ENCODE peak calls at places on chromosomes 16 and 17, in four cellular contexts. N is K562, D is lower leg skin, P is chondrocyte. K is an unnamed sample.

GRCh38 chr16:87704754-87705353 is 60.9 kb downstream of the KLHDC4 start:
- DNase-seq in N (no peak), D (no peak), P (no peak), K (no peak)

GRCh38 chr16:85313541-85314208 is 201.4 kb upstream of the CIBAR2 start:
- DNase-seq in N (no peak), D (no peak), P (no peak), K (no peak)

GRCh38 chr16:85458952-85459351 is 154.2 kb upstream of the GSE1 start:
- DNase-seq in N (no peak), D (no peak), P (no peak), K (no peak)

GRCh38 chr16:77383606-77384187 is 51.1 kb downstream of the ADAMTS18 start:
- DNase-seq in N (no peak), D (no peak), P (no peak), K (no peak)

GRCh38 chr16:48963901-48964615 is 317.6 kb downstream of the CBLN1 start:
- DNase-seq in N (no peak), D (no peak), P (no peak), K (no peak)

GRCh38 chr16:47016700-47017133 is 43.2 kb upstream of the DNAJA2 start:
- DNase-seq in N (peak), D (no peak), P (no peak), K (peak)

GRCh38 chr17:57463103-57463885 is 207.0 kb downstream of the MSI2 start:
- DNase-seq in N (peak), D (no peak), P (no peak), K (peak)

GRCh38 chr17:7862692-7863437 is 5.1 kb downstream of the CYB5D1 start:
- DNase-seq in N (peak), D (no peak), P (no peak), K (peak)

GRCh38 chr16:67098599-67098998 is 11.1 kb upstream of the PHAF1 start:
- DNase-seq in N (no peak), D (no peak), P (no peak), K (no peak)

GRCh38 chr16:67101301-67101675 is 8.5 kb upstream of the PHAF1 start:
- DNase-seq in N (no peak), D (no peak), P (no peak), K (no peak)

GRCh38 chr16:67101683-67102082 is 8.1 kb upstream of the PHAF1 start:
- DNase-seq in N (no peak), D (no peak), P (no peak), K (no peak)

GRCh38 chr16:67104061-67104460 is 5.7 kb upstream of the PHAF1 start:
- DNase-seq in N (no peak), D (no peak), P (no peak), K (peak)

GRCh38 chr16:67100569-67101300 is 9.0 kb upstream of the PHAF1 start:
- DNase-seq in N (no peak), D (no peak), P (no peak), K (peak)
- TF ChIP-seq CTCF in N (peak), D (no peak), P (peak), K (no peak)

DNA sequence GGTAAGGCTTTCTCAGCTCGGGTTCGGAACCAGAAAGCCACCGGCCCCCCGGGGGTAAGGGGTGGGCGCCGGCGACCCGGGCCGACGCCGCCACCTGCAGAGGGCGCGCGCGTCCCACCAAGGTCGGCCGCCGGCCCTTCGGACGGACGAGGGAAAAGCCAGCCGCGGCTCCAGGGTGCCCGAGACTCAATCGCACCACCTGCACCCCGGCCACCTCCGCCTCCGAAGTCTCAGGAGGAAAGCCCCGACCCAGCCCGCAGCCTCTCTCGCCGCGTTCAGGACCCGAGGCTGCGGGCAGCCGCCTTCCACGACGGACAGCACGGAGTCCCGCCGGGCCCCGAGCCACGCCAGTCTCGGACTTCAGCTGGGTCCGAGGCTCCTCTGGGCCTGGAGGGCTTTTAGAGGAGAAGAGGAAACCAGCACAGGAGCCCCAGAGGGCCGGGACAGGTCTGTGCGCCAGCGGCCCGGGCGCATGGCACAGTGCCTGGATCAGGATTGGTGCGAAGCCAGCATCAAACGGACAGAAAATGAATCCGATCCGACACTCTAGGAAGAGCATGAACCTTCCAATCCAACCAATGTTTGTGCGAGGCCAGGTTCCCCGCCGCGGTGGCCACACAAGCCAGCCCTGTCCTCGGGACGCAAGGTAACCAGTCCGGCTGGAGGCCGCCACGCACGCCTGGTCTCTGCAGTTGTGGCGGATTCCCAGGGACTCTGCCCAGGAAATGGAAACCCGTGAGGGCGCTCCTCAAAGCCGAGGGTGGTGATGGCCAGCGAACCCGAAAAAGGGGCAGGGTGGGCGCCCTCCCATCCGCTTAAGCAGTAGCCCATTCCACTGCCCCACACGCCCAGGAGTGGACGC is 6.7 kb downstream of the CBX8 start:
- DNase-seq in N (peak), D (no peak), P (peak), K (peak)
- TF ChIP-seq CTCF in N (peak), D (no peak), P (peak), K (peak)

GRCh38 chr17:65800655-65801054 is 239.2 kb upstream of the AXIN2 start:
- DNase-seq in N (no peak), D (no peak), P (no peak), K (no peak)

GRCh38 chr17:65799454-65799853 is 238.0 kb upstream of the AXIN2 start:
- DNase-seq in N (no peak), D (no peak), P (no peak), K (no peak)

GRCh38 chr17:65799869-65800268 is 238.4 kb upstream of the AXIN2 start:
- DNase-seq in N (no peak), D (no peak), P (no peak), K (no peak)

GRCh38 chr17:65797101-65797500 is 235.7 kb upstream of the AXIN2 start:
- DNase-seq in N (no peak), D (no peak), P (no peak), K (no peak)

GRCh38 chr17:65797809-65798208 is 236.4 kb upstream of the AXIN2 start:
- DNase-seq in N (peak), D (no peak), P (no peak), K (peak)
- TF ChIP-seq CTCF in N (peak), D (no peak), P (peak), K (peak)

GRCh38 chr16:30370444-30371247 is at the start of gene TBC1D10B:
- DNase-seq in N (peak), D (peak), P (no peak), K (peak)
- TF ChIP-seq CTCF in N (peak), D (no peak), P (peak), K (peak)

GRCh38 chr16:3305109-3306068 is at the start of the genes TIGD7 and ZNF75A:
- DNase-seq in N (peak), D (peak), P (peak), K (peak)
- TF ChIP-seq CTCF in N (no peak), D (no peak), P (peak), K (no peak)

DNA sequence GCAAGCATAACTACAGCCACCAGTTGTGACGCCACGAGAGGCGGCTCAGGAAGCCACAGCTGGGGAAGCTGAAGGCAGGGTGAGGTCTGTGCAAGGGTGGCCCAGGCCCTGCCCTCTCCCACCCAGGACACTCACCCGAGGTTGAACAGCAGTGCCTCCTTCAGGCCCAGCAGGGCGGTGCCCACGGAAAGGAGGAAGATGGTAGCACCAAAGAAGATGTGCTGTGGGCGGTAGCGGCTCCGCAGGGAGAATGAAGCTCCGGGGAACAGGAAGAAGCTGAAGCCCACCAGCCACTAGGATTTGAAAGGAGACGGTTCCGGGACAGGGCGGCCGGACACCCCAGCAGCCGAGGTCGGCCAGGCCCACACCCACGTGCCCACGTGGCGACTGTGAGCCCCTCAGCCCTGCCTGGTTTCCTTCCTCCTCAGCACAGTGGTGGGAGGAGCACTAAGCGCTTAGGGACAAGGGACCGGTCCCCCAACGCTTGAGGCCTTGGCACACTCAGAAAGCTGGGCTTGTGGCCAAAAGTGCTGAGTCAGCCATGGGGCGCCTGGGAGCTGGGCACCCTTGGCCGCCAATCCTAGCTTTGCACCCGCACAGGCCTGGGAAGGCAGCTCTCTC is 11.0 kb downstream of the CYB561 start:
- DNase-seq in N (no peak), D (no peak), P (peak), K (peak)
- TF ChIP-seq CTCF in N (peak), D (no peak), P (peak), K (peak)

GRCh38 chr17:64247836-64248235 is 15.2 kb downstream of the TEX2 start:
- DNase-seq in N (no peak), D (no peak), P (no peak), K (no peak)
- TF ChIP-seq CTCF in N (no peak), D (no peak), P (no peak), K (no peak)

GRCh38 chr17:18855831-18856624 is 1.9 kb upstream of the PRPSAP2 start:
- DNase-seq in N (peak), D (peak), P (peak), K (peak)

GRCh38 chr17:18860161-18860972 is 2.4 kb downstream of the PRPSAP2 start:
- DNase-seq in N (no peak), D (no peak), P (no peak), K (no peak)

GRCh38 chr17:18859256-18859655 is 1.3 kb downstream of the PRPSAP2 start:
- DNase-seq in N (no peak), D (no peak), P (no peak), K (peak)

GRCh38 chr17:18858567-18859245 is 775 bp downstream of the PRPSAP2 start:
- DNase-seq in N (no peak), D (no peak), P (no peak), K (no peak)

DNA sequence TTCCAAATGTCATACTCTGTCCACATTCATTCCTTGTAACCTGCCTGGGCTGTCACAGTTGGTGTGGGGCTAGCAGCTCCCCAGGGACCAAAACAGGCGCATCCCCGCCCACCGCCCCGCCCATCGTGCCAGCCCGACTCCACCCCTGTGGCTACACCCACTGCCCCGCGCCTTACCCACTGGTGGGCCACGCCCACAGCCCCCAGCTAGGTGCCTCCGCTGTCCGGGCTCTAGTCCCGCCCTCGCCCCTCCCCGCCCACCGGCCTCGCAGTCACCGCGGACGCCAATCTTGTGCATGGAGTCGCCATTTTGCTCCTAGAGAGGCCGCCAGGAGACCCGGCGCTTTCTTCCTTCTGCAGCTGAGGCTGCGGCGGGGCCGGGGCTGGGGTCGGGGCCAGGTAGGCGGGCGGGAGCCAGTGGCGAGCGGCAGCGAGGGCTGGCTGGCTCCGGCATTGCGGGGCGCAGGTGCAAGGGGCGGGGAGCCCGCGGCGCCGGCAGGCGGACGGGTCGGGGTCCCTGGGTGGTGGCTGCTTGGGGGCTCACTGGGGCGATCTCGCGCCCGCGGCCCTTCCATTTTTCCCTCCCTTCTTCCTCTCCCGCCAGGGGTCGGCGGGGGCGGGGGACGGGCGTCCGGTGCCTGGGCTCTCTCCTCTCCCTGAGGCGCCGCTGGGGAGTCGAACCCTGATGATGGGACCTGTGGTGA is at the start of gene PRPSAP2:
- DNase-seq in N (peak), D (peak), P (peak), K (peak)
- TF ChIP-seq CTCF in N (no peak), D (no peak), P (peak), K (no peak)

DNA sequence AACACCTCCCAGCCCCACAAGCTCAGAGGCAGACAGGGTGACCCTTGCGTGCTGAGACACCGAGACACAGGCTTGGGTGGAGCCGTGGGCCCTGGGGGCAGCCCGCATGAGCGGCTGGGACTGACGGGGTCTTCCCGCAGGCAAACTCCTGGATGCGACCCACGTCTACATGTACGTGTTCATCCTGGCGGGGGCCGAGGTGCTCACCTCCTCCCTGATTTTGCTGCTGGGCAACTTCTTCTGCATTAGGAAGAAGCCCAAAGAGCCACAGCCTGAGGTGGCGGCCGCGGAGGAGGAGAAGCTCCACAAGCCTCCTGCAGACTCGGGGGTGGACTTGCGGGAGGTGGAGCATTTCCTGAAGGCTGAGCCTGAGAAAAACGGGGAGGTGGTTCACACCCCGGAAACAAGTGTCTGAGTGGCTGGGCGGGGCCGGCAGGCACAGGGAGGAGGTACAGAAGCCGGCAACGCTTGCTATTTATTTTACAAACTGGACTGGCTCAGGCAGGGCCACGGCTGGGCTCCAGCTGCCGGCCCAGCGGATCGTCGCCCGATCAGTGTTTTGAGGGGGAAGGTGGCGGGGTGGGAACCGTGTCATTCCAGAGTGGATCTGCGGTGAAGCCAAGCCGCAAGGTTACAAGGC is 9.8 kb downstream of the SLC16A3 start:
- DNase-seq in N (peak), D (peak), P (no peak), K (peak)
- TF ChIP-seq CTCF in N (no peak), D (no peak), P (no peak), K (no peak)

GRCh38 chr16:61948414-61948813 is 87.8 kb downstream of the CDH8 start:
- DNase-seq in N (no peak), D (no peak), P (no peak), K (no peak)

GRCh38 chr16:61946019-61946418 is 90.2 kb downstream of the CDH8 start:
- DNase-seq in N (no peak), D (no peak), P (no peak), K (peak)
- TF ChIP-seq CTCF in N (no peak), D (no peak), P (no peak), K (peak)